ENCODE peak calls at places on chromosomes 5 and 9, in five cellular contexts. V, X, Y, U and J are unnamed samples.

GRCh38 chr9:105114956-105115728 is 129.3 kb upstream of the SLC44A1 start:
- DNase-seq in V (no peak), X (no peak), Y (no peak), U (peak; percentile 20), J (no peak)

GRCh38 chr5:128446-128845 is 36.5 kb downstream of the PLEKHG4B start:
- DNase-seq in V (no peak), X (no peak), Y (no peak), U (no peak), J (no peak)

GRCh38 chr5:122858451-122858850 is 13.0 kb downstream of the SNX24 start:
- DNase-seq in V (no peak), X (no peak), Y (no peak), U (no peak), J (no peak)

GRCh38 chr5:40551706-40552557 is 127.8 kb upstream of the PTGER4 start:
- DNase-seq in V (no peak), X (no peak), Y (peak; percentile 15), U (no peak), J (no peak)

GRCh38 chr9:16901589-16901988 is 31.1 kb upstream of the BNC2 start:
- DNase-seq in V (no peak), X (no peak), Y (no peak), U (no peak), J (no peak)

GRCh38 chr5:151696470-151697061 is 9.9 kb upstream of the SPARC start:
- DNase-seq in V (no peak), X (peak; percentile 60), Y (no peak), U (no peak), J (no peak)

GRCh38 chr5:127092690-127093089 is 19.4 kb upstream of the C5orf63 start:
- DNase-seq in V (no peak), X (no peak), Y (no peak), U (no peak), J (no peak)

GRCh38 chr5:85484982-85485574 is 1100.4 kb upstream of the EDIL3 start:
- DNase-seq in V (no peak), X (no peak), Y (no peak), U (no peak), J (no peak)

GRCh38 chr5:18745988-18746615 is 1111.8 kb downstream of the TAF11L14 start:
- DNase-seq in V (no peak), X (no peak), Y (peak; percentile 45), U (peak; percentile 89), J (no peak)

GRCh38 chr9:25177858-25178257 is 500.4 kb downstream of the TUSC1 start:
- DNase-seq in V (no peak), X (no peak), Y (no peak), U (no peak), J (no peak)
- TF ChIP-seq SUZ12 in V (no peak), X (no peak), Y (no peak), U (no peak), J (no peak)

GRCh38 chr5:134523543-134524136 is 1.8 kb upstream of the JADE2 start:
- DNase-seq in V (no peak), X (no peak), Y (no peak), U (no peak), J (no peak)
- TF ChIP-seq SUZ12 in V (no peak), X (no peak), Y (no peak), U (no peak), J (no peak)

GRCh38 chr5:61447780-61448495 is 115.9 kb downstream of the ZSWIM6 start:
- DNase-seq in V (no peak), X (no peak), Y (no peak), U (no peak), J (no peak)

GRCh38 chr5:61455179-61456006 is 123.3 kb downstream of the ZSWIM6 start:
- DNase-seq in V (no peak), X (no peak), Y (no peak), U (no peak), J (no peak)

GRCh38 chr5:61450170-61450815 is 118.2 kb downstream of the ZSWIM6 start:
- DNase-seq in V (no peak), X (no peak), Y (no peak), U (no peak), J (no peak)

GRCh38 chr5:61449756-61450155 is 117.7 kb downstream of the ZSWIM6 start:
- DNase-seq in V (no peak), X (no peak), Y (no peak), U (no peak), J (no peak)

GRCh38 chr5:61450880-61451279 is 118.8 kb downstream of the ZSWIM6 start:
- DNase-seq in V (peak; percentile 19), X (no peak), Y (no peak), U (no peak), J (no peak)
- TF ChIP-seq SUZ12 in V (no peak), X (no peak), Y (no peak), U (no peak), J (no peak)

GRCh38 chr5:87138091-87138819 is 129.4 kb upstream of the RASA1 start:
- DNase-seq in V (no peak), X (no peak), Y (no peak), U (no peak), J (no peak)

GRCh38 chr5:87132696-87133095 is 135.0 kb upstream of the RASA1 start:
- DNase-seq in V (no peak), X (no peak), Y (no peak), U (no peak), J (no peak)

GRCh38 chr5:87136733-87137132 is 130.9 kb upstream of the RASA1 start:
- DNase-seq in V (no peak), X (no peak), Y (no peak), U (no peak), J (no peak)

GRCh38 chr5:87137280-87137679 is 130.4 kb upstream of the RASA1 start:
- DNase-seq in V (no peak), X (no peak), Y (no peak), U (no peak), J (no peak)

DNA sequence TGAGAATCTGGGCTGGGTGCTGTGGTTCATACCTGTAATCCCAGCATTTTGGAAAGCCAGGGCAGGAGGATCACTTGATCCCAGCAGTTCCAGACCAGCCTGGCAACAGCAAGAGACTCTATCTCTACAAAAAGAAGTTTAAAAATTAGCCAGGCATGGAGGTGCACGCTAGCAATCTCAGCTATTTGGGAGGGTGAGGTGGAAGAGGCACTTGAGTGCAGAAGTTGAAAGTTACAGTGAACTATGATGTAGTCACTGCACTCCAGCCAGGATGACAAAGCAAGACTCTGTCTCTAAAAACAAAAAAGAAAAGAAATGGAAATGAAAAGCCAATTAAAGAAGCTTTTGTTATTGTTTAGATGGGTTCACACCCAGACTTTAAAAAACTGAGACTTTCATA is 131.6 kb upstream of the RASA1 start:
- DNase-seq in V (no peak), X (no peak), Y (no peak), U (no peak), J (no peak)
- TF ChIP-seq SUZ12 in V (no peak), X (no peak), Y (no peak), U (no peak), J (no peak)

GRCh38 chr5:59999056-59999455 is 105.5 kb upstream of the PDE4D start:
- DNase-seq in V (no peak), X (no peak), Y (no peak), U (no peak), J (no peak)
- TF ChIP-seq SUZ12 in V (no peak), X (no peak), Y (no peak), U (no peak), J (no peak)

GRCh38 chr9:12862596-12862995 is 87.8 kb downstream of the LURAP1L start:
- DNase-seq in V (no peak), X (no peak), Y (no peak), U (no peak), J (no peak)

GRCh38 chr9:12856608-12857007 is 81.8 kb downstream of the LURAP1L start:
- DNase-seq in V (no peak), X (no peak), Y (no peak), U (no peak), J (peak; percentile 48)

GRCh38 chr9:12859704-12860251 is 85.0 kb downstream of the LURAP1L start:
- DNase-seq in V (no peak), X (no peak), Y (no peak), U (no peak), J (no peak)

GRCh38 chr9:12863624-12864023 is 88.8 kb downstream of the LURAP1L start:
- DNase-seq in V (no peak), X (no peak), Y (no peak), U (no peak), J (no peak)

GRCh38 chr9:12861035-12861434 is 86.2 kb downstream of the LURAP1L start:
- DNase-seq in V (no peak), X (no peak), Y (no peak), U (no peak), J (no peak)
- TF ChIP-seq SUZ12 in V (no peak), X (no peak), Y (no peak), U (no peak), J (no peak)

GRCh38 chr5:73816656-73817420 is 190.8 kb downstream of the ARHGEF28 start:
- DNase-seq in V (no peak), X (no peak), Y (no peak), U (no peak), J (no peak)
- TF ChIP-seq SUZ12 in V (no peak), X (no peak), Y (no peak), U (no peak), J (no peak)

GRCh38 chr9:69221036-69221435 is 47.0 kb downstream of the TJP2 start:
- DNase-seq in V (no peak), X (no peak), Y (no peak), U (no peak), J (no peak)

GRCh38 chr9:69215774-69216482 is 41.9 kb downstream of the TJP2 start:
- DNase-seq in V (no peak), X (no peak), Y (no peak), U (no peak), J (no peak)

GRCh38 chr9:69214939-69215338 is 40.9 kb downstream of the TJP2 start:
- DNase-seq in V (no peak), X (no peak), Y (peak; percentile 29), U (no peak), J (no peak)

GRCh38 chr9:69213647-69214046 is 39.6 kb downstream of the TJP2 start:
- DNase-seq in V (no peak), X (no peak), Y (no peak), U (no peak), J (no peak)

GRCh38 chr9:69218166-69218565 is 44.1 kb downstream of the TJP2 start:
- DNase-seq in V (no peak), X (no peak), Y (no peak), U (no peak), J (no peak)
- TF ChIP-seq SUZ12 in V (no peak), X (no peak), Y (no peak), U (no peak), J (no peak)